ENCODE peak calls at places on chromosome 16, in eight cellular contexts. G is effector CD4-positive, alpha-beta T cell; K is left cardiac atrium; H is NCI-H2171 treated with DMSO at 0.1 percent for 48 hours; P is GM12865; A is head of caudate nucleus; Q is NCI-H460; S is mesendoderm. Z is an unnamed sample.

GRCh38 chr16:56382459-56382858 is 42.9 kb downstream of the AMFR start:
- DNase-seq in G (no peak), K (no peak), H (no peak), P (no peak), A (no peak), Q (no peak), S (no peak), Z (peak; percentile 27)

GRCh38 chr16:71900336-71900735 is 5.0 kb downstream of the IST1 start:
- DNase-seq in G (no peak), K (no peak), H (no peak), P (peak; percentile 19), A (no peak), Q (no peak), S (no peak), Z (peak; percentile 56)

GRCh38 chr16:89720520-89720858 is 209 bp downstream of the VPS9D1 start:
- DNase-seq in G (peak; percentile 9), K (peak; percentile 55), H (peak; percentile 57), P (no peak), A (no peak), Q (no peak), S (peak; percentile 52), Z (peak; percentile 26)

GRCh38 chr16:84607694-84608093 is 10.2 kb downstream of the COTL1 start:
- DNase-seq in G (no peak), K (no peak), H (no peak), P (peak; percentile 84), A (no peak), Q (no peak), S (no peak), Z (no peak)

GRCh38 chr16:76541062-76541461 is 263.9 kb downstream of the CNTNAP4 start:
- DNase-seq in G (no peak), K (no peak), H (no peak), P (no peak), A (no peak), Q (no peak), S (no peak), Z (no peak)

GRCh38 chr16:84821728-84822676 is 2.2 kb downstream of the CRISPLD2 start:
- DNase-seq in G (no peak), K (no peak), H (no peak), P (no peak), A (no peak), Q (no peak), S (no peak), Z (peak; percentile 90)

GRCh38 chr16:84881702-84882521 is 62.1 kb downstream of the CRISPLD2 start:
- DNase-seq in G (no peak), K (peak; percentile 49), H (no peak), P (no peak), A (no peak), Q (no peak), S (peak; percentile 78), Z (peak; percentile 93)

GRCh38 chr16:68473358-68474064 is 25.2 kb upstream of the SMPD3 start:
- DNase-seq in G (no peak), K (no peak), H (no peak), P (peak; percentile 41), A (no peak), Q (no peak), S (no peak), Z (no peak)

GRCh38 chr16:20846030-20846429 is 39.7 kb downstream of the REXO5 start:
- DNase-seq in G (no peak), K (no peak), H (no peak), P (no peak), A (no peak), Q (no peak), S (no peak), Z (no peak)

GRCh38 chr16:1175566-1176279 is 22.8 kb downstream of the CACNA1H start:
- DNase-seq in G (no peak), K (no peak), H (no peak), P (no peak), A (no peak), Q (no peak), S (no peak), Z (peak; percentile 15)

GRCh38 chr16:48831081-48831722 is 221.2 kb upstream of the N4BP1 start:
- DNase-seq in G (no peak), K (no peak), H (peak; percentile 18), P (no peak), A (no peak), Q (no peak), S (peak; percentile 70), Z (no peak)

Z was measured in fibroblast of villous mesenchyme.